ENCODE peak calls at places on chromosomes 2 and 18, in ten cellular contexts. One of them, this sample, is unnamed.

GRCh38 chr18:8548186-8548585 is 61.1 kb upstream of the RAB12 start:
- DNase-seq in anterior cingulate cortex: no peak
- DNase-seq in AG04450: peak; percentile 6
- DNase-seq in IMR-90: peak; percentile 39
- DNase-seq in CD8-positive, alpha-beta T cell: no peak
- DNase-seq in activated CD4-positive, alpha-beta T cell treated with anti-CD3 and anti-CD28 coated beads for 48 hours: no peak
- DNase-seq in PC-9: no peak
- DNase-seq in WTC11: no peak
- DNase-seq in astrocyte of the cerebellum: peak; percentile 97
- DNase-seq in lower leg skin: no peak
- DNase-seq in this sample: no peak

GRCh38 chr2:241569831-241570281 is 11.3 kb downstream of the BOK start:
- DNase-seq in CD8-positive, alpha-beta T cell: no peak
- DNase-seq in anterior cingulate cortex: no peak
- DNase-seq in WTC11: no peak
- DNase-seq in lower leg skin: no peak
- DNase-seq in AG04450: no peak
- DNase-seq in PC-9: no peak
- DNase-seq in astrocyte of the cerebellum: no peak
- DNase-seq in IMR-90: no peak
- DNase-seq in activated CD4-positive, alpha-beta T cell treated with anti-CD3 and anti-CD28 coated beads for 48 hours: no peak
- DNase-seq in this sample: no peak

GRCh38 chr2:43214253-43214652 is 12.2 kb downstream of the ZFP36L2 start:
- DNase-seq in lower leg skin: no peak
- DNase-seq in PC-9: no peak
- DNase-seq in astrocyte of the cerebellum: no peak
- DNase-seq in anterior cingulate cortex: no peak
- DNase-seq in AG04450: no peak
- DNase-seq in WTC11: peak; percentile 49
- DNase-seq in CD8-positive, alpha-beta T cell: no peak
- DNase-seq in activated CD4-positive, alpha-beta T cell treated with anti-CD3 and anti-CD28 coated beads for 48 hours: no peak
- DNase-seq in IMR-90: no peak
- DNase-seq in this sample: no peak

GRCh38 chr2:239833728-239834109 is 191.4 kb downstream of the NDUFA10 start:
- DNase-seq in WTC11: no peak
- DNase-seq in lower leg skin: no peak
- DNase-seq in activated CD4-positive, alpha-beta T cell treated with anti-CD3 and anti-CD28 coated beads for 48 hours: no peak
- DNase-seq in PC-9: no peak
- DNase-seq in IMR-90: no peak
- DNase-seq in AG04450: no peak
- DNase-seq in CD8-positive, alpha-beta T cell: no peak
- DNase-seq in anterior cingulate cortex: no peak
- DNase-seq in astrocyte of the cerebellum: no peak
- DNase-seq in this sample: no peak

GRCh38 chr2:224042191-224042696 is 3.2 kb upstream of the SERPINE2 start:
- DNase-seq in IMR-90: peak; percentile 38
- DNase-seq in astrocyte of the cerebellum: no peak
- DNase-seq in lower leg skin: no peak
- DNase-seq in CD8-positive, alpha-beta T cell: no peak
- DNase-seq in AG04450: no peak
- DNase-seq in WTC11: no peak
- DNase-seq in activated CD4-positive, alpha-beta T cell treated with anti-CD3 and anti-CD28 coated beads for 48 hours: no peak
- DNase-seq in PC-9: no peak
- DNase-seq in anterior cingulate cortex: peak; percentile 10
- DNase-seq in this sample: no peak

GRCh38 chr18:12312936-12313335 is 4.9 kb downstream of the TUBB6 start:
- DNase-seq in astrocyte of the cerebellum: no peak
- DNase-seq in WTC11: no peak
- DNase-seq in activated CD4-positive, alpha-beta T cell treated with anti-CD3 and anti-CD28 coated beads for 48 hours: no peak
- DNase-seq in AG04450: no peak
- DNase-seq in PC-9: no peak
- DNase-seq in IMR-90: peak; percentile 30
- DNase-seq in anterior cingulate cortex: no peak
- DNase-seq in lower leg skin: no peak
- DNase-seq in CD8-positive, alpha-beta T cell: no peak
- DNase-seq in this sample: no peak

GRCh38 chr18:79199691-79200374 is 130.6 kb downstream of the ATP9B start:
- DNase-seq in activated CD4-positive, alpha-beta T cell treated with anti-CD3 and anti-CD28 coated beads for 48 hours: peak; percentile 21
- DNase-seq in anterior cingulate cortex: no peak
- DNase-seq in astrocyte of the cerebellum: no peak
- DNase-seq in WTC11: no peak
- DNase-seq in lower leg skin: no peak
- DNase-seq in PC-9: no peak
- DNase-seq in IMR-90: peak; percentile 35
- DNase-seq in AG04450: no peak
- DNase-seq in CD8-positive, alpha-beta T cell: no peak
- DNase-seq in this sample: no peak

GRCh38 chr2:139271879-139272278 is 491.7 kb upstream of the NXPH2 start:
- DNase-seq in astrocyte of the cerebellum: no peak
- DNase-seq in activated CD4-positive, alpha-beta T cell treated with anti-CD3 and anti-CD28 coated beads for 48 hours: no peak
- DNase-seq in lower leg skin: no peak
- DNase-seq in PC-9: no peak
- DNase-seq in WTC11: no peak
- DNase-seq in IMR-90: no peak
- DNase-seq in CD8-positive, alpha-beta T cell: no peak
- DNase-seq in anterior cingulate cortex: no peak
- DNase-seq in AG04450: no peak
- DNase-seq in this sample: no peak

GRCh38 chr2:101185085-101185484 is 33.9 kb upstream of the TBC1D8 start:
- DNase-seq in CD8-positive, alpha-beta T cell: no peak
- DNase-seq in astrocyte of the cerebellum: no peak
- DNase-seq in activated CD4-positive, alpha-beta T cell treated with anti-CD3 and anti-CD28 coated beads for 48 hours: no peak
- DNase-seq in anterior cingulate cortex: no peak
- DNase-seq in PC-9: no peak
- DNase-seq in IMR-90: no peak
- DNase-seq in lower leg skin: no peak
- DNase-seq in AG04450: no peak
- DNase-seq in WTC11: no peak
- DNase-seq in this sample: no peak

This sample was measured in GM20000.